ENCODE peak calls at places on chromosomes 12 and 14, in four cellular contexts. T, W, G and C are unnamed samples.

GRCh38 chr14:104187121-104187889 is 48.9 kb downstream of the KIF26A start:
- DNase-seq in W (peak; percentile 13), T (no peak), G (no peak), C (no peak)

GRCh38 chr14:62181591-62181990 is 419.4 kb downstream of the SNAPC1 start:
- DNase-seq in G (no peak), W (no peak), T (no peak), C (no peak)

GRCh38 chr12:102903318-102904007 is 13.6 kb downstream of the PAH start:
- DNase-seq in W (no peak), G (no peak), T (no peak), C (no peak)

GRCh38 chr12:67269632-67270578 is 747 bp downstream of the CAND1 start:
- DNase-seq in W (peak; percentile 35), G (peak; percentile 63), T (no peak), C (no peak)

GRCh38 chr12:121784460-121784859 is 9.0 kb downstream of the RHOF start:
- DNase-seq in G (no peak), T (peak; percentile 83), W (peak; percentile 84), C (peak; percentile 72)

GRCh38 chr12:78038541-78038940 is 207.8 kb downstream of the NAV3 start:
- DNase-seq in G (no peak), T (no peak), W (no peak), C (no peak)

GRCh38 chr12:120229071-120229582 is 28.2 kb upstream of the RPLP0 start:
- DNase-seq in T (peak; percentile 40), G (peak; percentile 87), W (no peak), C (no peak)

GRCh38 chr12:22333186-22333745 is 1.2 kb downstream of the ST8SIA1 start:
- DNase-seq in G (no peak), T (peak; percentile 53), W (no peak), C (peak; percentile 19)

GRCh38 chr12:10553148-10553547 is 47.5 kb downstream of the EIF2S3B start:
- DNase-seq in G (no peak), T (no peak), W (no peak), C (no peak)

GRCh38 chr12:79309039-79309438 is 381.7 kb downstream of the PAWR start:
- DNase-seq in W (no peak), G (no peak), T (no peak), C (no peak)

GRCh38 chr12:981176-981828 is 9.7 kb upstream of the ERC1 start:
- DNase-seq in G (no peak), W (no peak), T (no peak), C (no peak)

GRCh38 chr14:94795372-94795771 is 25.5 kb upstream of the GSC start:
- DNase-seq in G (no peak), W (no peak), T (no peak), C (no peak)

GRCh38 chr14:76644875-76645518 is 116.3 kb upstream of the VASH1 start:
- DNase-seq in T (peak; percentile 12), G (peak; percentile 41), W (peak; percentile 11), C (no peak)

GRCh38 chr12:88052686-88053085 is 23.5 kb upstream of the C12orf50 start:
- DNase-seq in W (peak; percentile 11), G (peak; percentile 42), T (peak; percentile 41), C (no peak)

GRCh38 chr14:104650057-104650980 is 39.1 kb upstream of the INF2 start:
- DNase-seq in G (peak; percentile 82), T (peak; percentile 63), W (peak; percentile 33), C (no peak)

GRCh38 chr14:20215196-20215595 is 8.3 kb upstream of the OR11H6 start:
- DNase-seq in G (no peak), T (no peak), W (no peak), C (no peak)

GRCh38 chr14:32913725-32914124 is 25.0 kb upstream of the NPAS3 start:
- DNase-seq in G (no peak), W (no peak), T (peak; percentile 16), C (no peak)

GRCh38 chr14:50892255-50892654 is 20.4 kb downstream of the ABHD12B start:
- DNase-seq in G (no peak), W (no peak), T (no peak), C (no peak)

GRCh38 chr12:8779862-8780261 is 42.6 kb upstream of the A2ML1 start:
- DNase-seq in G (no peak), W (no peak), T (no peak), C (no peak)

GRCh38 chr12:114799574-114800487 is 115.9 kb upstream of the TBX3 start:
- DNase-seq in W (peak; percentile 31), T (peak; percentile 51), G (peak; percentile 90), C (peak; percentile 16)

GRCh38 chr12:186006-186625 is 27.8 kb downstream of the SLC6A12 start:
- DNase-seq in G (no peak), T (no peak), W (no peak), C (no peak)

GRCh38 chr14:102209224-102209966 is 69.7 kb downstream of the WDR20 start:
- DNase-seq in T (peak; percentile 38), G (peak; percentile 73), W (no peak), C (no peak)

GRCh38 chr12:100254876-100255275 is 12.0 kb downstream of the DEPDC4 start:
- DNase-seq in W (no peak), G (no peak), T (peak; percentile 5), C (no peak)

GRCh38 chr14:93369393-93370266 is 22.6 kb downstream of the COX8C start:
- DNase-seq in G (no peak), T (no peak), W (no peak), C (no peak)

GRCh38 chr12:102216086-102216691 is 18.6 kb upstream of the PMCH start:
- DNase-seq in T (peak; percentile 90), W (peak; percentile 18), G (no peak), C (peak; percentile 31)

GRCh38 chr12:15601210-15601800 is 187.9 kb downstream of the EPS8 start:
- DNase-seq in T (peak; percentile 52), G (no peak), W (peak; percentile 84), C (no peak)

DNA sequence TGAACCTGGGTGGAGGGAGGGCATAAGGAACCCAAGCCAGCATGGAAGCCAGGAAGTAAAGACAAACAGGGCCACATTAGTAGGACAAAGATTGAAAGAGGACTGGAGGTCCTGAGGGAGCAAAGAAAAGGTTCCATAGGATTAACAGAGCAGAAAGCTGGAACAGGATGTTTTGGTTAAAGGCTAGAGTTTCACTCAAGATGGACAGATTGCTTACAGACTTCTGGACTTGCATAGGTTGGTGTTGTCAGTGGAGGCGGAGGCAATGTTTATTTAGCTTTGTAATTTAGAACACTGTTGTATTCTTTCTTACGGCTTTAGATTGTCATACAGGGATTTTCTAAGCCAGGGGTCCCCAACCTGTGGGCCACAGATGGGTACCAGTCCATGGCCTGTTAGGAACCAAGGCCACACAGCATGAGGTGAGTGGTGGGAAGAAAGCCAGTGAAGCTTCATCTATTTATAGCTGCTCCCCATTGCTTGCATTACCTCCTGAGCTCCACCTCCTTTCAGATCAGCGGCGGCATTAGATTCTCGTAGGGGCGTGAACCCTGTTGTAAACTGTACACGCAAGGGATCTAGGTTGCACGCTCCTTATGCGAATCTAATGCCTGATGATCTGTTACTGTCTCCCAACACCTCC is 31.3 kb downstream of the ZNF664 start:
- DNase-seq in T (peak; percentile 81), G (no peak), W (no peak), C (no peak)
- H3K36me3 ChIP-seq in T (peaks cover 62% of the 10 kb centered on the region), G (no peaks in the 10 kb centered on the region), W (peaks cover 10% of the 10 kb centered on the region), C (peaks cover 6% of the 10 kb centered on the region)

GRCh38 chr14:100110801-100111200 is 45.6 kb downstream of the EVL start:
- DNase-seq in T (no peak), W (no peak), G (no peak), C (no peak)

GRCh38 chr14:100108042-100108825 is 43.0 kb downstream of the EVL start:
- DNase-seq in T (peak; percentile 68), G (peak; percentile 78), W (peak; percentile 68), C (no peak)

GRCh38 chr14:100109594-100109955 is 44.4 kb downstream of the EVL start:
- DNase-seq in T (no peak), W (no peak), G (no peak), C (no peak)

GRCh38 chr14:100107236-100107635 is 42.0 kb downstream of the EVL start:
- DNase-seq in W (peak; percentile 7), G (no peak), T (no peak), C (no peak)

GRCh38 chr14:100108840-100109593 is 43.8 kb downstream of the EVL start:
- DNase-seq in G (no peak), W (peak; percentile 56), T (no peak), C (no peak)
- H3K36me3 ChIP-seq in G (no peaks in the 10 kb centered on the region), W (no peaks in the 10 kb centered on the region), T (no peaks in the 10 kb centered on the region), C (no peaks in the 10 kb centered on the region)

GRCh38 chr12:111803851-111804250 is 37.1 kb downstream of the ALDH2 start:
- DNase-seq in T (no peak), W (no peak), G (no peak), C (no peak)
- H3K36me3 ChIP-seq in T (peaks cover 7% of the 10 kb centered on the region), W (peaks cover 14% of the 10 kb centered on the region), G (no peaks in the 10 kb centered on the region), C (peaks cover 13% of the 10 kb centered on the region)

GRCh38 chr14:75449703-75450102 is 21.9 kb downstream of the JDP2 start:
- DNase-seq in G (no peak), T (no peak), W (no peak), C (no peak)
- H3K36me3 ChIP-seq in G (no peaks in the 10 kb centered on the region), T (peaks cover 15% of the 10 kb centered on the region), W (peaks cover 9% of the 10 kb centered on the region), C (peaks cover 9% of the 10 kb centered on the region)

DNA sequence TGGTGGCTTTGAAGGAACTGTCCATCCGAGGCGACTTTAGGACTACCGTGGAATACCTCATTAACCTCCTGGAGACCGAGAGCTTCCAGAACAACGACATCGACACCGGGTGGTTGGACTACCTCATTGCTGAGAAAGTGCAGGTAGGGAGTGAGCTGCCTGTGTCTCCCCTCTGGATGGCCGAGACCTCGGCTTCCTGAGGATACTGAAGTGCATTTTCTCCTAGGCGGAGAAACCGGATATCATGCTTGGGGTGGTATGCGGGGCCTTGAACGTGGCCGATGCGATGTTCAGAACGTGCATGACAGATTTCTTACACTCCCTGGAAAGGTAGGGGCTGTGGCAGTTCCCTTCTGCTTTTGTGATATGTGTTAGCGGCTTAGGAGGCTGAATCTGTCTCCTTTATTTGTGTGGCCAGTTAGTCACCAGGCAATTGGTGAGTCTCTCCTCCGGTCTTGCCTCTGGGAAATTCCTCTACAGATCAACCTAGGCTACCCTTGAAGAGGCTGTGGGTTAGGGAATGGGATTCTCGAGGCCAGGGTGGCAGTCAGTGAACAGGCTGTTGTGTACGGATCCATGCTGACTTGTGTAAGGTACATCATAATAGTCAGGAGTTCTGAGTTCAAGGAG is 75.3 kb downstream of the ACACB start:
- DNase-seq in W (no peak), G (no peak), T (no peak), C (no peak)
- H3K36me3 ChIP-seq in W (no peaks in the 10 kb centered on the region), G (no peaks in the 10 kb centered on the region), T (peaks cover 50% of the 10 kb centered on the region), C (no peaks in the 10 kb centered on the region)

GRCh38 chr12:3012786-3013185 is 53.6 kb downstream of the TEAD4 start:
- DNase-seq in W (no peak), T (peak; percentile 56), G (no peak), C (no peak)
- H3K36me3 ChIP-seq in W (peaks cover 3% of the 10 kb centered on the region), T (peaks cover 8% of the 10 kb centered on the region), G (no peaks in the 10 kb centered on the region), C (peaks cover 23% of the 10 kb centered on the region)

GRCh38 chr12:116999066-116999465 is 88.3 kb downstream of the FBXW8 start:
- DNase-seq in G (no peak), W (no peak), T (no peak), C (no peak)
- H3K36me3 ChIP-seq in G (no peaks in the 10 kb centered on the region), W (peaks cover 3% of the 10 kb centered on the region), T (peaks cover 47% of the 10 kb centered on the region), C (peaks cover 17% of the 10 kb centered on the region)

GRCh38 chr12:45933504-45933903 is 56.9 kb downstream of the SCAF11 start:
- DNase-seq in W (no peak), T (no peak), G (no peak), C (no peak)
- H3K36me3 ChIP-seq in W (peaks cover 54% of the 10 kb centered on the region), T (peaks cover 74% of the 10 kb centered on the region), G (peaks cover 1% of the 10 kb centered on the region), C (peaks cover 2% of the 10 kb centered on the region)